ENCODE peak calls at places on chromosomes 4 and X, in nine cellular contexts. O is IMR-90, X is right lobe of liver, K is endothelial cell of umbilical vein, V is esophagus squamous epithelium, R is uterus, G is sigmoid colon, F is breast epithelium, Y is H1. Z is an unnamed sample.

GRCh38 chr4:87950516-87950915 is 25.0 kb upstream of the SPP1 start:
- DNase-seq in O (no peak), X (no peak), K (no peak), V (no peak), R (no peak), G (no peak), F (no peak), Y (no peak), Z (no peak)

GRCh38 chrX:153474718-153475117 is 4.3 kb upstream of the HAUS7 start:
- DNase-seq in O (peak; percentile 46), X (peak; percentile 72), K (peak; percentile 88), V (no peak), R (peak; percentile 79), G (peak; percentile 87), F (peak; percentile 41), Y (no peak), Z (no peak)

GRCh38 chrX:120023259-120023658 is 54.2 kb downstream of the RHOXF2B start:
- DNase-seq in O (no peak), X (no peak), K (no peak), V (no peak), R (no peak), G (no peak), F (no peak), Y (no peak), Z (no peak)

GRCh38 chr4:165970703-165971420 is 97.8 kb downstream of the TLL1 start:
- DNase-seq in O (no peak), X (no peak), K (no peak), V (no peak), R (no peak), G (no peak), F (no peak), Y (no peak), Z (no peak)

GRCh38 chrX:30313322-30313721 is 4.1 kb upstream of the NR0B1 start:
- DNase-seq in O (no peak), X (no peak), K (no peak), V (no peak), R (no peak), G (no peak), F (no peak), Y (no peak), Z (no peak)

GRCh38 chr4:17497890-17498523 is 13.9 kb downstream of the QDPR start:
- DNase-seq in O (peak; percentile 13), X (peak; percentile 35), K (no peak), V (no peak), R (no peak), G (no peak), F (no peak), Y (no peak), Z (no peak)

GRCh38 chr4:139776235-139776634 is 110.6 kb downstream of the MGST2 start:
- DNase-seq in O (no peak), X (no peak), K (no peak), V (no peak), R (no peak), G (no peak), F (no peak), Y (no peak), Z (no peak)

GRCh38 chrX:2321411-2321810 is 179.4 kb downstream of the DHRSX start:
- DNase-seq in O (no peak), X (no peak), K (no peak), V (no peak), R (no peak), G (no peak), F (no peak), Y (no peak), Z (no peak)

GRCh38 chrX:39652336-39652735 is 445.4 kb downstream of the BCOR start:
- DNase-seq in O (peak; percentile 14), X (no peak), K (peak; percentile 1), V (no peak), R (no peak), G (no peak), F (no peak), Y (no peak), Z (no peak)

GRCh38 chr4:41887821-41888699 is 47.2 kb upstream of the TMEM33 start:
- DNase-seq in O (peak; percentile 64), X (no peak), K (peak; percentile 55), V (no peak), R (no peak), G (no peak), F (no peak), Y (no peak), Z (no peak)

GRCh38 chr4:38857354-38858096 is 908 bp upstream of the TLR6 start:
- DNase-seq in O (peak; percentile 94), X (no peak), K (peak; percentile 76), V (peak; percentile 12), R (peak; percentile 31), G (no peak), F (peak; percentile 73), Y (no peak), Z (no peak)

GRCh38 chr4:92387459-92388069 is 83.8 kb downstream of the GRID2 start:
- DNase-seq in O (peak; percentile 53), X (no peak), K (peak; percentile 63), V (no peak), R (no peak), G (no peak), F (no peak), Y (no peak), Z (no peak)

GRCh38 chr4:4387531-4388311 is 819 bp downstream of the NSG1 start:
- DNase-seq in O (no peak), X (no peak), K (no peak), V (no peak), R (no peak), G (peak; percentile 56), F (no peak), Y (peak; percentile 60), Z (no peak)

GRCh38 chr4:88359558-88359957 is 19.1 kb upstream of the HERC6 start:
- DNase-seq in O (no peak), X (no peak), K (no peak), V (no peak), R (no peak), G (no peak), F (no peak), Y (peak; percentile 32), Z (peak; percentile 47)

GRCh38 chr4:79578613-79579012 is 170.6 kb upstream of the GK2 start:
- DNase-seq in O (no peak), X (no peak), K (no peak), V (no peak), R (no peak), G (no peak), F (no peak), Y (no peak), Z (no peak)

GRCh38 chr4:109910261-109910660 is 2.4 kb upstream of the EGF start:
- DNase-seq in O (no peak), X (no peak), K (no peak), V (no peak), R (no peak), G (no peak), F (no peak), Y (no peak), Z (no peak)

GRCh38 chr4:128782076-128782715 is 27.3 kb upstream of the JADE1 start:
- DNase-seq in O (peak; percentile 37), X (peak; percentile 54), K (no peak), V (no peak), R (peak; percentile 20), G (no peak), F (no peak), Y (no peak), Z (no peak)

GRCh38 chrX:136497556-136498048 is at the start of gene HTATSF1:
- DNase-seq in O (no peak), X (peak; percentile 28), K (peak; percentile 20), V (no peak), R (no peak), G (peak; percentile 67), F (no peak), Y (peak; percentile 48), Z (no peak)
- TF ChIP-seq POLR2A in O (no peak), X (no peak), K (no peak), V (no peak), R (no peak), G (no peak), F (no peak), Y (no peak), Z (no peak)

GRCh38 chrX:17081969-17082368 is 135.5 kb downstream of the REPS2 start:
- DNase-seq in O (no peak), X (no peak), K (no peak), V (no peak), R (no peak), G (no peak), F (no peak), Y (no peak), Z (no peak)
- H3K27ac ChIP-seq in O (no peak overlapping the region), X (no peak overlapping the region), K (no peak overlapping the region), V (no peak overlapping the region), R (no peak overlapping the region), G (peak overlapping the region; percentile 2), F (no peak overlapping the region), Y (no peak overlapping the region), Z (no peak overlapping the region)

GRCh38 chr4:173334085-173334890 is at the start of gene HMGB2:
- DNase-seq in O (peak; percentile 100), X (peak; percentile 100), K (peak; percentile 100), V (peak; percentile 100), R (peak; percentile 100), G (peak; percentile 100), F (peak; percentile 100), Y (peak; percentile 99), Z (peak; percentile 100)

GRCh38 chr4:173337463-173337862 is 3.3 kb upstream of the HMGB2 start:
- DNase-seq in O (peak; percentile 23), X (no peak), K (no peak), V (no peak), R (no peak), G (no peak), F (no peak), Y (no peak), Z (no peak)

GRCh38 chr4:173333658-173334084 is 487 bp downstream of the HMGB2 start:
- DNase-seq in O (peak; percentile 19), X (peak; percentile 73), K (no peak), V (peak; percentile 36), R (peak; percentile 71), G (peak; percentile 83), F (peak; percentile 29), Y (no peak), Z (no peak)

GRCh38 chr4:173332963-173333657 is 1.0 kb downstream of the HMGB2 start:
- DNase-seq in O (peak; percentile 1), X (no peak), K (peak; percentile 45), V (no peak), R (no peak), G (no peak), F (no peak), Y (no peak), Z (no peak)

GRCh38 chr4:173334891-173335754 is 965 bp upstream of the HMGB2 start:
- DNase-seq in O (peak; percentile 70), X (peak; percentile 68), K (peak; percentile 72), V (no peak), R (peak; percentile 50), G (peak; percentile 77), F (peak; percentile 26), Y (peak; percentile 87), Z (no peak)
- TF ChIP-seq POLR2A in O (peak; percentile 42), X (no peak), K (peak; percentile 89), V (peak; percentile 25), R (no peak), G (peak; percentile 61), F (no peak), Y (peak; percentile 62), Z (no peak)

DNA sequence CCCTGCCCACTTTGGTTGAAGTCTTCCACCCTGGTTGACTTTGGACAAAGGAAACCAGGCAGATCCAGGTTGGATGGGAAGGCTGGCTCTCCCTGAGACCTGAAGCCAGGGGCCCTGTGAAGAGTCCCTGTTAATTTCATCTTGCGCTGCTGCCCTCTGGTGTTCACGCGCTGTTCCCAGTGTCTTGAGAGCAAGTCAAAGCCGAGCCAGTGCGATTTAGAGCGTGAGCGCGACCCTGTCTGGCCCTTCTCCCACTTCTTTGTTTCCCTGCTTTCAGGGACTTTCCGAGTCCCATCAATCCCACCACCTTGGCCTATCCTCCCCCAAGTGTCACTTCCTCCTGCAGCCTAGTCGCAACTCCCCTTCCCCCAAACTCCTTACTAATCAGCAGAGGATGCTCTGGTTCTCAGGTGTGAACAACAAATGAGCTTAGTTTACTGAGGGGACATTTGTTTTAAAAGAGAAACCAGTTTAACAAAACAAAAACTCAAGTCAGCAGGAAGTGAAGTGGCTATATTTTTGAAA is 25.8 kb upstream of the CHRNA9 start:
- DNase-seq in O (peak; percentile 77), X (peak; percentile 88), K (peak; percentile 86), V (no peak), R (peak; percentile 86), G (peak; percentile 89), F (peak; percentile 86), Y (peak; percentile 95), Z (no peak)
- H3K27ac ChIP-seq in O (no peak overlapping the region), X (no peak overlapping the region), K (no peak overlapping the region), V (peak overlapping the region; percentile 33), R (peak overlapping the region; percentile 40), G (no peak overlapping the region), F (peak overlapping the region; percentile 52), Y (peak overlapping the region; percentile 2), Z (peak overlapping the region; percentile 42)

Z was measured in vagina.